ENCODE peak calls at places on chromosome 5, in six cellular contexts. V is activated naive CD4-positive, alpha-beta T cell treated with anti-CD3 and anti-CD28 coated beads, Interleukin-2, amount 50 U/mL, for 16 hours; F is NCI-H1092; Y is glutamatergic neuron; I is NCI-H526 treated with DMSO at 0.1 percent for 48 hours; D is kidney glomerular epithelial cell. Q is an unnamed sample.

GRCh38 chr5:157431544-157432200 is 28.3 kb upstream of the NIPAL4 start:
- DNase-seq in V (no peak), F (no peak), Y (no peak), I (peak), D (peak), Q (peak)

GRCh38 chr5:41418220-41419031 is 92.0 kb downstream of the PLCXD3 start:
- DNase-seq in V (no peak), F (no peak), Y (no peak), I (no peak), D (peak), Q (no peak)

GRCh38 chr5:177356756-177357458 is 817 bp upstream of the RGS14 start:
- DNase-seq in V (no peak), F (no peak), Y (no peak), I (no peak), D (no peak), Q (no peak)

GRCh38 chr5:146832985-146833732 is 45.4 kb downstream of the PPP2R2B start:
- DNase-seq in V (no peak), F (no peak), Y (no peak), I (no peak), D (no peak), Q (no peak)

GRCh38 chr5:89351232-89351631 is 468.2 kb upstream of the MEF2C start:
- DNase-seq in V (no peak), F (no peak), Y (no peak), I (no peak), D (no peak), Q (no peak)

GRCh38 chr5:98414938-98415337 is 358.5 kb upstream of the RGMB start:
- DNase-seq in V (no peak), F (no peak), Y (no peak), I (no peak), D (peak), Q (no peak)

GRCh38 chr5:113164016-113164415 is 187.4 kb downstream of the DCP2 start:
- DNase-seq in V (no peak), F (no peak), Y (no peak), I (no peak), D (no peak), Q (no peak)

GRCh38 chr5:120014535-120014934 is 385.2 kb downstream of the FAM170A start:
- DNase-seq in V (no peak), F (no peak), Y (no peak), I (no peak), D (no peak), Q (no peak)

GRCh38 chr5:35626108-35626507 is 8.4 kb downstream of the SPEF2 start:
- DNase-seq in V (no peak), F (no peak), Y (no peak), I (no peak), D (no peak), Q (no peak)

GRCh38 chr5:37396352-37396751 is 17.2 kb downstream of the WDR70 start:
- DNase-seq in V (no peak), F (no peak), Y (no peak), I (no peak), D (no peak), Q (no peak)

Q was measured in DMS79.